ENCODE peak calls at places on chromosomes 13 and 19, in nine cellular contexts. E is Calu3; C is pancreas; S is endothelial cell; N is activated CD4-positive, alpha-beta T cell treated with anti-CD3 and anti-CD28 coated beads, Interleukin-2, amount 50 U/mL, for 24 hours; Q is CD4-positive, alpha-beta T cell; D is K562; I is heart left ventricle; U is omental fat pad. K is an unnamed sample.

GRCh38 chr19:2964874-2965273 is 12.5 kb upstream of the TLE6 start:
- DNase-seq in I (no peak), N (no peak), U (no peak), E (no peak), C (no peak), Q (no peak), D (no peak), S (no peak), K (no peak)

GRCh38 chr13:99496322-99497142 is 4.7 kb upstream of the TM9SF2 start:
- DNase-seq in C (peak; percentile 59), S (no peak), Q (peak; percentile 52), I (peak; percentile 70), U (no peak), D (peak; percentile 82), E (peak; percentile 50), N (peak; percentile 54), K (peak; percentile 91)

GRCh38 chr19:5915782-5916165 is 1.7 kb downstream of the CAPS start:
- DNase-seq in D (no peak), E (no peak), N (no peak), C (no peak), Q (no peak), S (no peak), I (no peak), U (no peak), K (no peak)

GRCh38 chr19:3335431-3336350 is 30.7 kb upstream of the NFIC start:
- DNase-seq in D (no peak), I (peak; percentile 82), C (peak; percentile 82), S (no peak), Q (no peak), E (no peak), U (no peak), N (no peak), K (peak; percentile 65)

GRCh38 chr13:30255696-30256095 is 51.7 kb downstream of the KATNAL1 start:
- DNase-seq in U (no peak), N (no peak), S (no peak), D (no peak), E (no peak), C (no peak), I (no peak), Q (no peak), K (no peak)

GRCh38 chr19:30406220-30406944 is 34.2 kb downstream of the ZNF536 start:
- DNase-seq in N (no peak), E (no peak), Q (no peak), U (no peak), I (peak; percentile 39), D (peak; percentile 9), S (peak; percentile 67), C (no peak), K (peak; percentile 61)

GRCh38 chr19:56314018-56314583 is 538 bp downstream of the ZSCAN5A start:
- DNase-seq in S (no peak), E (peak; percentile 4), D (no peak), U (no peak), Q (no peak), C (no peak), I (no peak), N (no peak), K (no peak)

GRCh38 chr13:113548778-113549621 is 35.6 kb upstream of the TFDP1 start:
- DNase-seq in Q (no peak), S (no peak), I (no peak), C (no peak), N (no peak), E (no peak), D (peak; percentile 43), U (no peak), K (no peak)

GRCh38 chr13:99033814-99034213 is 56.0 kb upstream of the DOCK9 start:
- DNase-seq in Q (no peak), E (no peak), I (no peak), C (no peak), N (no peak), S (no peak), D (no peak), U (no peak), K (peak; percentile 36)

GRCh38 chr19:45275370-45275971 is 24.4 kb downstream of the MARK4 start:
- DNase-seq in E (no peak), I (no peak), D (no peak), S (no peak), N (no peak), U (no peak), Q (no peak), C (no peak), K (peak; percentile 11)

GRCh38 chr13:106488671-106489070 is 46.8 kb downstream of the EFNB2 start:
- DNase-seq in D (no peak), N (no peak), C (no peak), I (no peak), S (no peak), U (no peak), E (no peak), Q (no peak), K (no peak)

GRCh38 chr19:41276231-41276630 is 12.1 kb downstream of the HNRNPUL1 start:
- DNase-seq in S (no peak), N (no peak), Q (no peak), I (no peak), D (no peak), U (no peak), E (no peak), C (no peak), K (peak; percentile 31)

GRCh38 chr13:40644838-40645620 is 21.4 kb downstream of the FOXO1 start:
- DNase-seq in D (no peak), I (no peak), E (no peak), S (no peak), N (no peak), Q (no peak), C (no peak), U (no peak), K (peak; percentile 8)

GRCh38 chr19:14347999-14348889 is 33.0 kb upstream of the ADGRE5 start:
- DNase-seq in I (peak; percentile 75), C (peak; percentile 45), Q (peak; percentile 62), S (peak; percentile 76), N (peak; percentile 46), U (peak; percentile 56), E (peak; percentile 67), D (peak; percentile 80), K (peak; percentile 25)

GRCh38 chr13:100274942-100275506 is 186.1 kb downstream of the PCCA start:
- DNase-seq in C (no peak), S (no peak), E (no peak), I (no peak), Q (no peak), N (no peak), D (peak; percentile 9), U (no peak), K (no peak)

GRCh38 chr19:39032164-39032918 is at the start of gene FBXO27:
- DNase-seq in E (peak; percentile 56), U (no peak), Q (no peak), S (peak; percentile 15), N (no peak), I (peak; percentile 50), C (peak; percentile 19), D (peak; percentile 40), K (no peak)

GRCh38 chr13:51999525-51999924 is 11.7 kb downstream of the ATP7B start:
- DNase-seq in E (no peak), D (no peak), I (peak; percentile 89), U (no peak), C (peak; percentile 66), Q (no peak), N (no peak), S (no peak), K (peak; percentile 8)

GRCh38 chr19:38375098-38375493 is 725 bp downstream of the PSMD8 start:
- DNase-seq in U (no peak), I (no peak), N (no peak), D (peak; percentile 63), C (no peak), S (no peak), E (no peak), Q (no peak), K (no peak)

GRCh38 chr13:46296920-46297319 is 85.2 kb downstream of the LRRC63 start:
- DNase-seq in S (no peak), I (no peak), D (no peak), E (no peak), N (no peak), Q (no peak), C (no peak), U (no peak), K (peak; percentile 98)

GRCh38 chr19:7391218-7391670 is 42.5 kb downstream of the ARHGEF18 start:
- DNase-seq in S (no peak), E (peak; percentile 32), N (no peak), Q (no peak), I (no peak), U (no peak), D (peak; percentile 51), C (no peak), K (no peak)

GRCh38 chr13:97242755-97243497 is 20.8 kb downstream of the MBNL2 start:
- DNase-seq in D (no peak), E (no peak), I (peak; percentile 42), C (no peak), S (no peak), N (no peak), Q (no peak), U (no peak), K (no peak)

GRCh38 chr13:93003531-93003930 is 223.1 kb upstream of the GPC6 start:
- DNase-seq in E (no peak), U (no peak), Q (no peak), C (no peak), S (no peak), D (no peak), N (no peak), I (no peak), K (no peak)

GRCh38 chr19:43525836-43526771 is 897 bp downstream of the ETHE1 start:
- DNase-seq in E (peak; percentile 48), C (no peak), Q (no peak), U (no peak), N (no peak), D (no peak), S (peak; percentile 34), I (peak; percentile 42), K (no peak)

GRCh38 chr13:80923907-80924306 is 583.0 kb upstream of the SPRY2 start:
- DNase-seq in Q (no peak), N (no peak), D (no peak), E (no peak), U (no peak), C (no peak), S (no peak), I (no peak), K (no peak)

GRCh38 chr19:30332445-30333234 is 39.5 kb upstream of the ZNF536 start:
- DNase-seq in E (no peak), Q (no peak), C (no peak), N (no peak), I (no peak), D (no peak), U (no peak), S (no peak), K (no peak)

GRCh38 chr13:30196025-30196424 is 111.3 kb downstream of the KATNAL1 start:
- DNase-seq in Q (no peak), U (no peak), N (no peak), C (no peak), I (no peak), E (no peak), D (no peak), S (no peak), K (no peak)

GRCh38 chr19:48841571-48841970 is 5.3 kb upstream of the HSD17B14 start:
- DNase-seq in I (no peak), S (no peak), N (no peak), Q (no peak), D (no peak), U (no peak), C (no peak), E (no peak), K (no peak)

K was measured in AG10803.